ENCODE peak calls at places on chromosome 22, in seven cellular contexts. P is SK-MEL-5; L is activated CD8-positive, alpha-beta memory T cell treated with anti-CD3 and anti-CD28 coated beads, Interleukin-2, amount 50 U/mL, for 4 hours; Q is T follicular helper cell; O is caudate nucleus; T is GM20000; R is GDM1. V is an unnamed sample.

GRCh38 chr22:28299760-28300159 is 379.9 kb downstream of the TTC28 start:
- DNase-seq in L (no peak), O (no peak), P (no peak), T (no peak), Q (no peak), R (no peak), V (no peak)

GRCh38 chr22:45216133-45217003 is 24.3 kb downstream of the KIAA0930 start:
- DNase-seq in R (no peak), P (no peak), L (no peak), O (no peak), T (no peak), Q (no peak), V (no peak)

GRCh38 chr22:22767876-22768602 is 119.6 kb upstream of the IGLL5 start:
- DNase-seq in R (no peak), P (peak), Q (no peak), L (no peak), O (no peak), T (no peak), V (no peak)

GRCh38 chr22:25085930-25086901 is 113.4 kb upstream of the CRYBB3 start:
- DNase-seq in Q (no peak), O (no peak), T (peak), L (no peak), P (peak), R (no peak), V (peak)

GRCh38 chr22:41256254-41256897 is 15.6 kb upstream of the CHADL start:
- DNase-seq in L (no peak), P (peak), O (no peak), R (no peak), T (no peak), Q (no peak), V (no peak)

GRCh38 chr22:35797411-35797810 is 79.7 kb downstream of the APOL5 start:
- DNase-seq in O (no peak), L (no peak), P (no peak), R (no peak), T (no peak), Q (no peak), V (no peak)

GRCh38 chr22:46833228-46833627 is 70.8 kb downstream of the TBC1D22A start:
- DNase-seq in L (no peak), T (no peak), P (peak), R (no peak), Q (no peak), O (no peak), V (peak)

GRCh38 chr22:25775501-25775900 is 33.5 kb downstream of the MYO18B start:
- DNase-seq in L (no peak), T (no peak), P (no peak), R (no peak), O (no peak), Q (no peak), V (peak)

GRCh38 chr22:27903805-27904473 is 15.1 kb downstream of the PITPNB start:
- DNase-seq in O (no peak), R (no peak), P (no peak), T (no peak), L (no peak), Q (no peak), V (no peak)

GRCh38 chr22:43426816-43427215 is 15.0 kb downstream of the MPPED1 start:
- DNase-seq in T (no peak), Q (no peak), O (no peak), R (no peak), L (no peak), P (no peak), V (no peak)

GRCh38 chr22:46452195-46453005 is 85.0 kb downstream of the CELSR1 start:
- DNase-seq in T (no peak), Q (no peak), O (no peak), L (no peak), P (no peak), R (no peak), V (no peak)

GRCh38 chr22:44085743-44086741 is 61.9 kb downstream of the PARVB start:
- DNase-seq in Q (no peak), R (peak), O (no peak), P (peak), T (peak), L (no peak), V (peak)

GRCh38 chr22:20441631-20442484 is 4.2 kb upstream of the SCARF2 start:
- DNase-seq in L (no peak), R (no peak), T (no peak), O (no peak), Q (no peak), P (no peak), V (no peak)

GRCh38 chr22:24437820-24438328 is 10.5 kb downstream of the ADORA2A start:
- DNase-seq in T (peak), R (no peak), O (no peak), P (peak), L (no peak), Q (no peak), V (no peak)

GRCh38 chr22:20213833-20214708 is 54.0 kb downstream of the RTN4R start:
- DNase-seq in Q (no peak), R (no peak), L (no peak), O (no peak), T (no peak), P (no peak), V (no peak)

GRCh38 chr22:44445307-44445680 is 52.7 kb downstream of the RTL6 start:
- DNase-seq in Q (no peak), P (no peak), L (no peak), R (no peak), T (no peak), O (no peak), V (no peak)